ENCODE peak calls at places on chromosomes 2 and 18, in six cellular contexts. F, R, X, G, M and B are unnamed samples.

GRCh38 chr18:44411971-44412370 is 268.7 kb upstream of the SETBP1 start:
- DNase-seq in M (no peak), G (no peak), R (no peak), F (no peak), X (no peak), B (no peak)

GRCh38 chr2:217858519-217859466 is 144.0 kb downstream of the TNS1 start:
- DNase-seq in F (peak; percentile 84), X (peak; percentile 21), G (peak; percentile 94), R (peak; percentile 46), M (peak; percentile 55), B (no peak)

GRCh38 chr2:172246649-172247048 is 143.9 kb upstream of the DLX2 start:
- DNase-seq in F (no peak), G (no peak), R (no peak), M (no peak), X (peak; percentile 60), B (no peak)

GRCh38 chr2:175218551-175218950 is 37.0 kb upstream of the ATP5MC3 start:
- DNase-seq in R (no peak), X (no peak), F (no peak), G (no peak), M (no peak), B (no peak)

GRCh38 chr2:16258350-16258749 is 318.0 kb downstream of the MYCN start:
- DNase-seq in R (no peak), G (no peak), F (no peak), M (no peak), X (no peak), B (no peak)

GRCh38 chr2:213415093-213415492 is 130.8 kb downstream of the SPAG16 start:
- DNase-seq in G (no peak), R (no peak), M (no peak), X (no peak), F (no peak), B (no peak)

GRCh38 chr18:32576296-32576916 is 105.7 kb upstream of the GAREM1 start:
- DNase-seq in R (no peak), M (no peak), X (peak; percentile 13), G (no peak), F (no peak), B (no peak)

GRCh38 chr2:65656152-65656718 is 223.8 kb upstream of the SPRED2 start:
- DNase-seq in R (no peak), M (no peak), G (no peak), X (no peak), F (no peak), B (no peak)

GRCh38 chr2:146730882-146731281 is 1113.9 kb upstream of the ACVR2A start:
- DNase-seq in R (no peak), F (no peak), G (no peak), M (no peak), X (no peak), B (no peak)

GRCh38 chr2:1222062-1222461 is 191.2 kb upstream of the TPO start:
- DNase-seq in R (no peak), M (no peak), X (no peak), G (no peak), F (no peak), B (no peak)

GRCh38 chr2:226797289-226797988 is 2.2 kb downstream of the IRS1 start:
- DNase-seq in G (peak; percentile 87), X (no peak), M (peak; percentile 28), R (peak; percentile 40), F (peak; percentile 69), B (no peak)

GRCh38 chr2:33409417-33409955 is 67.0 kb upstream of the RASGRP3 start:
- DNase-seq in F (no peak), X (no peak), M (no peak), G (no peak), R (no peak), B (no peak)

GRCh38 chr2:196823750-196824149 is 14.6 kb upstream of the C2orf66 start:
- DNase-seq in R (no peak), G (no peak), M (no peak), F (no peak), X (peak; percentile 45), B (no peak)

GRCh38 chr18:23719634-23720201 is 30.5 kb downstream of the LAMA3 start:
- DNase-seq in F (no peak), G (no peak), X (peak; percentile 95), M (no peak), R (no peak), B (peak; percentile 47)
- TF ChIP-seq EP300 in F (no peak), G (no peak), X (peak; percentile 33), M (no peak), R (no peak), B (no peak)

DNA sequence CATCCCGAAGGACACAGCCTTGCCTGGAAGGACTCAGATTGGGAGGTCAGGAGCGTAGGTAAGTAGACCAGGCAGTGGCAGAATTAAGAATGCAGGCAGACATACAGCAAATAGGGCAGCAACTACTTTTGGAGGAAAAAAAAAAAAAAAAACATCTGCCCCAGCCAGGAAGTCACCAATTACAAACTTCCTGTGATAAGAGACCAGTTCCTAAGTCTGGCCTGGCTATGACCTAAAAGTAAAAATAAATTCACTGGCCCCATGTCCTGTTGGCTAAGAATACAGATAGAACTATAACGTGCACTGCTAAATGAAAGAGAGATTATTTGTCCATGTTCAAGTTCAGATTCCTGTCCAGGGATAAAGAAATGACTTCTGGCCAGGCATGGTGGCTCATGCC is 45.2 kb upstream of the NOSTRIN start:
- DNase-seq in R (no peak), F (no peak), M (no peak), X (no peak), G (no peak), B (no peak)
- TF ChIP-seq EP300 in R (no peak), F (no peak), M (no peak), X (no peak), G (no peak), B (no peak)

DNA sequence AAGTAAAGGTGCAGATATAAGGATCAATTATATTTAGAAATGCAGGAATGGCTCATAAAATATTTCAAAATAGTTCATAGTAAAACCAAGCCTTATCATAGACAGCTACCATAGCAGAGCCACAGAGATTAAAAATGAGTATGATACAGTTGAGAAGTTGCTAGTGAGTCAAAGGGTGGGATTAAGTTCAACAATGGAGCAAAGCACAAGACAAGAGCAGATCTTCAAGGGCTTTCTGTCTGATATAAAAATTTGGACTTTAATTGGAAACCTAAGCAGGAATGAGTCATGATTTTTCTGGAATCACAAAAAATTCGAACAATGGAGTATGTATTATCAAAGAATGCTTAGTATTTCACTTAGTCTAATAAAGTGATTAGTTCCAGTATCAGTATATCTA is 487.3 kb upstream of the NETO1 start:
- DNase-seq in R (no peak), G (no peak), M (no peak), X (no peak), F (no peak), B (no peak)
- TF ChIP-seq EP300 in R (no peak), G (no peak), M (no peak), X (no peak), F (no peak), B (no peak)

GRCh38 chr2:34567128-34567527 is 968.0 kb upstream of the FAM98A start:
- DNase-seq in F (no peak), M (no peak), R (no peak), X (no peak), G (no peak), B (no peak)
- TF ChIP-seq EP300 in F (no peak), M (no peak), R (no peak), X (no peak), G (no peak), B (no peak)

GRCh38 chr2:144501118-144501517 is 18.8 kb downstream of the ZEB2 start:
- DNase-seq in R (no peak), G (no peak), X (no peak), F (no peak), M (no peak), B (no peak)

GRCh38 chr2:144503221-144503620 is 16.7 kb downstream of the ZEB2 start:
- DNase-seq in R (no peak), F (no peak), G (no peak), X (no peak), M (no peak), B (no peak)

GRCh38 chr2:144502356-144502755 is 17.6 kb downstream of the ZEB2 start:
- DNase-seq in R (no peak), G (no peak), F (no peak), X (no peak), M (no peak), B (no peak)

GRCh38 chr2:144505245-144505801 is 14.6 kb downstream of the ZEB2 start:
- DNase-seq in R (no peak), X (no peak), G (no peak), F (no peak), M (no peak), B (no peak)

DNA sequence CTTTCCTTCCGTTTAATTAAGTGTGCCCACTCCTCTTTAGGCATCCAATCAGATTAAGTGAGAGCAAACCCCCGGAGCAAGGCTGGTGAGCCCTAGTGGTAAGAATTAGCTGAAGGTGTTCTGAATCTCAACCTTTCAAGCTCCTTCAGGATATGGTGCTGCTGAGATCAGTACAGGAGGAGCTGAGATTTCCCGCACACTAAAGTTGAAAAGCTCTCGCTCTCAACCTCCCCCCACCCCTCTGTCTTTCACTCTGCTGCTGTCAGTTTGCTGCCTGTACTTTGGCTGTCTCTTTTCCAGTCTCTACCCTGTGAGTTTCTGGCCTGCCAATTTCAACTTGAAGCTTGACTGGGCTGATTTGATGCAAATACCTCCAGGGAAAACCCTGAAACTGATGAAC is 15.7 kb downstream of the ZEB2 start:
- DNase-seq in X (no peak), G (no peak), F (no peak), R (no peak), M (no peak), B (no peak)
- TF ChIP-seq EP300 in X (no peak), G (no peak), F (no peak), R (no peak), M (no peak), B (no peak)

GRCh38 chr2:127701651-127702394 is 526 bp downstream of the SFT2D3 start:
- DNase-seq in R (peak; percentile 85), X (peak; percentile 82), M (peak; percentile 77), F (peak; percentile 69), G (peak; percentile 87), B (no peak)
- TF ChIP-seq EP300 in R (no peak), X (no peak), M (no peak), F (no peak), G (no peak), B (no peak)